ENCODE peak calls at places on chromosomes 5 and 9, in eight cellular contexts. X is stimulated activated CD4-positive, alpha-beta T cell treated with anti-CD3 and anti-CD28 coated beads, Interleukin-4, amount 100 ng/mL, for 1 hour; U is AG04450; P is CD8-positive, alpha-beta T cell; A is NCI-H1436; N is WTC11; S is uterus; I is NCI-H2081. C is an unnamed sample.

GRCh38 chr5:141876628-141877477 is 1.4 kb downstream of the PCDH1 start:
- DNase-seq in X (no peak), U (no peak), P (no peak), A (no peak), N (peak; percentile 70), S (peak; percentile 11), I (peak; percentile 17), C (no peak)

GRCh38 chr9:136061405-136061804 is 33.7 kb downstream of the NACC2 start:
- DNase-seq in X (no peak), U (no peak), P (no peak), A (no peak), N (peak; percentile 9), S (no peak), I (no peak), C (no peak)

GRCh38 chr9:132671620-132672412 is 1.6 kb downstream of the GTF3C4 start:
- DNase-seq in X (no peak), U (no peak), P (no peak), A (no peak), N (no peak), S (no peak), I (no peak), C (no peak)

GRCh38 chr5:179549973-179550510 is 312 bp upstream of the RUFY1 start:
- DNase-seq in X (no peak), U (no peak), P (no peak), A (no peak), N (no peak), S (no peak), I (peak; percentile 58), C (no peak)

GRCh38 chr9:36671561-36671960 is 98.9 kb downstream of the MELK start:
- DNase-seq in X (no peak), U (no peak), P (no peak), A (no peak), N (no peak), S (no peak), I (no peak), C (no peak)

GRCh38 chr5:41835625-41836024 is 34.6 kb downstream of the OXCT1 start:
- DNase-seq in X (no peak), U (peak; percentile 72), P (no peak), A (no peak), N (peak; percentile 11), S (peak; percentile 17), I (no peak), C (no peak)

GRCh38 chr9:116101516-116101915 is 52.1 kb upstream of the PAPPA start:
- DNase-seq in X (no peak), U (no peak), P (no peak), A (no peak), N (no peak), S (no peak), I (no peak), C (no peak)

GRCh38 chr5:35811108-35811741 is 45.5 kb upstream of the IL7R start:
- DNase-seq in X (no peak), U (no peak), P (no peak), A (no peak), N (no peak), S (no peak), I (no peak), C (no peak)

GRCh38 chr9:136147890-136148714 is 29.4 kb upstream of the TMEM250 start:
- DNase-seq in X (no peak), U (no peak), P (no peak), A (no peak), N (peak; percentile 29), S (no peak), I (no peak), C (peak; percentile 50)

GRCh38 chr5:161301586-161301985 is 244.9 kb downstream of the GABRB2 start:
- DNase-seq in X (no peak), U (no peak), P (no peak), A (no peak), N (no peak), S (no peak), I (no peak), C (no peak)